ENCODE peak calls at places on chromosomes 1 and 21, in six cellular contexts. D is uterus, N is A549, W is right atrium auricular region, Z is lower lobe of right lung, T is neural crest cell. F is an unnamed sample.

GRCh38 chr1:65458730-65459396 is 38.4 kb downstream of the LEPR start:
- DNase-seq in D (no peak), N (no peak), Z (no peak), W (no peak), T (no peak), F (no peak)

GRCh38 chr1:247335871-247336270 is 4.2 kb upstream of the ZNF496 start:
- DNase-seq in D (peak; percentile 42), T (no peak), Z (no peak), W (no peak), N (no peak), F (no peak)

GRCh38 chr21:37087188-37087587 is 14.1 kb downstream of the TTC3 start:
- DNase-seq in D (no peak), Z (no peak), W (no peak), N (no peak), T (no peak), F (no peak)

GRCh38 chr1:15154480-15155036 is 1.0 kb downstream of the TMEM51 start:
- DNase-seq in W (no peak), N (no peak), T (peak; percentile 9), D (peak; percentile 28), Z (peak; percentile 55), F (peak; percentile 89)

GRCh38 chr1:183215076-183215720 is 29.1 kb downstream of the LAMC2 start:
- DNase-seq in N (no peak), D (no peak), T (no peak), Z (no peak), W (no peak), F (no peak)

GRCh38 chr21:17949395-17949794 is 130.2 kb upstream of the C21orf91 start:
- DNase-seq in W (no peak), N (no peak), T (no peak), D (no peak), Z (no peak), F (no peak)

GRCh38 chr1:27592600-27593340 is 11.2 kb downstream of the AHDC1 start:
- DNase-seq in N (no peak), Z (no peak), D (no peak), W (no peak), T (no peak), F (peak; percentile 70)

GRCh38 chr21:45452696-45453307 is 47.8 kb downstream of the COL18A1 start:
- DNase-seq in N (no peak), Z (no peak), D (no peak), T (no peak), W (no peak), F (no peak)

GRCh38 chr1:218377143-218377660 is 32.1 kb downstream of the TGFB2 start:
- DNase-seq in T (no peak), N (peak; percentile 76), Z (no peak), W (no peak), D (no peak), F (no peak)

GRCh38 chr1:4638347-4638734 is 16.1 kb upstream of the AJAP1 start:
- DNase-seq in N (no peak), T (no peak), Z (no peak), W (no peak), D (no peak), F (no peak)

GRCh38 chr21:16476056-16476850 is 746.5 kb downstream of the USP25 start:
- DNase-seq in T (no peak), W (no peak), N (no peak), D (no peak), Z (no peak), F (no peak)

GRCh38 chr1:111553199-111553598 is 49.8 kb upstream of the ADORA3 start:
- DNase-seq in D (no peak), Z (no peak), T (no peak), W (no peak), N (no peak), F (no peak)

GRCh38 chr1:245614476-245614875 is 459.7 kb downstream of the KIF26B start:
- DNase-seq in T (no peak), W (no peak), D (no peak), Z (no peak), N (no peak), F (no peak)

GRCh38 chr1:188937965-188938551 is 1539.6 kb downstream of the BRINP3 start:
- DNase-seq in Z (no peak), D (no peak), N (no peak), W (no peak), T (no peak), F (no peak)

GRCh38 chr1:45953934-45954333 is 150.5 kb downstream of the MAST2 start:
- DNase-seq in N (no peak), Z (no peak), W (no peak), D (no peak), T (no peak), F (no peak)

GRCh38 chr1:22957066-22957465 is 15.6 kb downstream of the LACTBL1 start:
- DNase-seq in W (no peak), Z (no peak), T (no peak), D (no peak), N (no peak), F (no peak)

GRCh38 chr1:117137281-117137680 is 15.7 kb upstream of the TRIM45 start:
- DNase-seq in T (no peak), Z (no peak), D (no peak), N (no peak), W (no peak), F (no peak)

GRCh38 chr1:117136749-117137148 is 15.2 kb upstream of the TRIM45 start:
- DNase-seq in Z (no peak), D (no peak), T (no peak), W (no peak), N (no peak), F (no peak)

GRCh38 chr1:117142200-117142599 is 20.7 kb upstream of the TRIM45 start:
- DNase-seq in W (no peak), D (no peak), Z (no peak), T (no peak), N (no peak), F (no peak)

GRCh38 chr1:117135329-117135728 is 13.8 kb upstream of the TRIM45 start:
- DNase-seq in Z (no peak), D (no peak), T (no peak), N (no peak), W (no peak), F (no peak)

GRCh38 chr1:117138556-117138955 is 17.0 kb upstream of the TRIM45 start:
- DNase-seq in W (no peak), T (no peak), Z (no peak), N (no peak), D (no peak), F (no peak)
- TF ChIP-seq CTCF in W (no peak), T (no peak), Z (no peak), N (no peak), D (no peak), F (no peak)

GRCh38 chr1:198907423-198907746 is 268.5 kb downstream of the PTPRC start:
- DNase-seq in N (no peak), W (no peak), Z (no peak), D (no peak), T (no peak), F (no peak)
- TF ChIP-seq CTCF in N (no peak), W (no peak), Z (peak; percentile 31), D (no peak), T (no peak), F (no peak)

GRCh38 chr1:199335496-199335895 is 692.0 kb upstream of the NR5A2 start:
- DNase-seq in W (no peak), Z (no peak), T (no peak), N (no peak), D (no peak), F (no peak)

GRCh38 chr1:199338760-199339159 is 688.8 kb upstream of the NR5A2 start:
- DNase-seq in N (no peak), Z (no peak), W (no peak), T (no peak), D (no peak), F (no peak)

GRCh38 chr1:199333180-199333579 is 694.3 kb upstream of the NR5A2 start:
- DNase-seq in N (no peak), T (no peak), D (no peak), W (no peak), Z (no peak), F (no peak)

DNA sequence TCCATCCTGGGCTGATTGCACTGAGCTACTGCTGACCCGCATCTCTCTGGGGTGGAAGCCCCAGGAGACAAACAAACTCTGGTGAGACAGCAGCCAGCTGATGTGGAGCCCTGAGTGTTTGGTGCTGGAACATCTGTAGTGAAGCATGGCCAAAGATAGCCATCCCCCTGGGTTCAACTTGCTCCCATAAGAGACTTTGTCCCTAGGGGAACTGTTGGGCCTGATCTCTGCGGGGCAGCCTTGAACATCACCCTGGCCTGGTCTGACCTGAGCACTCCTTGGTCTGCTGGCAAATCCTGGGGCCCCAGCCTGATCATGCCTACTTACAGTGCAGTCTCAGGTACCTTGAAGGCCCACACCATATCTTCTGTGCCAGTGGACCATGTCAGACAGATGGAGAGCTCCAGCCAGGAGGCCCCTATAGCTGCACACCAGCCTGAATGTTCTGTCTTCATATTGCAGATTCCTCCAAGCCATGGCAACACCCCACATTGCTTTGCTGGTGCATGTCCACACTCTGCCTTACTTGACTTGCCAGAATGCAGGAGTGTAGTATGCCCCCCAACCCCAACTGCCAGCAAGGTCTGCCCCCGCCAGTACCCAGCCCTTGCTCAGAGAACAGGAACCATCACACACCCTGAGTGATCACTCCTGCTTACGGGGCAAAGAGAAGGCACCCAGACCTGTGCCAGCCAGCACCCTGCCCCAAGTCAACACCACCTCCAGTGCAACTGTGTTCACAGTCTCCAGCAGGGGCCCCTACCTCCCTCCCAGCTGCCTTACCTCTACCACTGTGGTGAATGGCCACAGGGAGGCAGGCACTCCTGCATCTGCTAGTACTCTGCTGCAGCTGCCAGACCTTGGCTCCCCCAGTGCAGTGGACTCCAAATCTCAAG is 690.5 kb upstream of the NR5A2 start:
- DNase-seq in N (no peak), Z (no peak), W (no peak), T (no peak), D (no peak), F (no peak)
- TF ChIP-seq CTCF in N (no peak), Z (no peak), W (no peak), T (no peak), D (no peak), F (no peak)

DNA sequence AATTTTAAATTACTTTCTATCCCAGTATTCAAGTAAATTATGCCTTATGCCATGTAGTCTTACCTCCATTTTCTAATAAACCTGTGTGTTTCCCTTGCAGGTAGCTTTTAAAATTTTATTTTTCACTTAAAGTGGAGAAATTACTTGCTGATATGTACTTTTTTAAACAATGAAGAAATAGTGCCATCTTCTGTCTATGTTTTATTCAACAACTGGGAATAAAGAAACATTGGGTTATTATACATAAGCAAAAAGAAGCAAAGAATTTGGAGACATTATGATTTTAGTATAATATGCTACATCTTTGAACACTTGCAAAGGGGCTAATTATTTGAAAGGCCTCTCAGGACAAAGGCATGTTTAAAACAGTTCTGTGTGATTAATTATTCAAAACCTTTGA is 1912.9 kb downstream of the MRPL39 start:
- DNase-seq in W (no peak), Z (no peak), D (no peak), T (no peak), N (no peak), F (no peak)
- TF ChIP-seq CTCF in W (peak; percentile 26), Z (no peak), D (no peak), T (no peak), N (no peak), F (no peak)

GRCh38 chr1:17573518-17574041 is 34.1 kb downstream of the ARHGEF10L start:
- DNase-seq in N (no peak), D (no peak), T (peak; percentile 86), W (no peak), Z (no peak), F (no peak)

GRCh38 chr1:17570228-17570627 is 30.7 kb downstream of the ARHGEF10L start:
- DNase-seq in Z (no peak), T (no peak), W (no peak), N (no peak), D (no peak), F (no peak)

GRCh38 chr1:17574502-17574901 is 35.0 kb downstream of the ARHGEF10L start:
- DNase-seq in D (no peak), W (no peak), N (no peak), T (peak; percentile 22), Z (no peak), F (no peak)

GRCh38 chr1:17569200-17570139 is 30.0 kb downstream of the ARHGEF10L start:
- DNase-seq in W (peak; percentile 94), N (no peak), D (peak; percentile 89), T (no peak), Z (peak; percentile 71), F (no peak)

GRCh38 chr1:17572264-17572985 is 32.9 kb downstream of the ARHGEF10L start:
- DNase-seq in D (no peak), N (no peak), W (no peak), Z (no peak), T (no peak), F (no peak)
- TF ChIP-seq CTCF in D (no peak), N (no peak), W (no peak), Z (no peak), T (peak; percentile 29), F (no peak)